ENCODE peak calls at places on chromosomes 3 and 15, in seven cellular contexts. X is heart left ventricle, W is left lung, Y is tibial nerve, F is activated B cell treated with CpG ODN at 0.5 μM for 24 hours, N is heart right ventricle, R is mammary epithelial cell. U is an unnamed sample.
A peak's percentile ranks its signal among the peaks of the same experiment; 100 is the strongest.

GRCh38 chr15:63050737-63051700 is 8.5 kb downstream of the TPM1 start:
- DNase-seq in X (no peak), W (no peak), Y (no peak), F (no peak), N (no peak), R (no peak), U (no peak)

GRCh38 chr3:52742418-52743041 is 28.2 kb downstream of the NEK4 start:
- DNase-seq in X (no peak), W (no peak), Y (peak; percentile 10), F (no peak), N (no peak), R (peak; percentile 14), U (no peak)

GRCh38 chr3:27767000-27767399 is 44.9 kb upstream of the EOMES start:
- DNase-seq in X (no peak), W (no peak), Y (no peak), F (no peak), N (no peak), R (no peak), U (no peak)

GRCh38 chr3:36663666-36664291 is 100.6 kb downstream of the DCLK3 start:
- DNase-seq in X (no peak), W (no peak), Y (no peak), F (no peak), N (no peak), R (peak; percentile 78), U (no peak)

GRCh38 chr3:149816986-149817385 is 4.0 kb downstream of the RNF13 start:
- DNase-seq in X (no peak), W (no peak), Y (peak; percentile 14), F (no peak), N (no peak), R (peak; percentile 88), U (no peak)

GRCh38 chr3:22732641-22733040 is 470.5 kb upstream of the UBE2E2 start:
- DNase-seq in X (no peak), W (no peak), Y (no peak), F (no peak), N (no peak), R (no peak), U (no peak)

GRCh38 chr3:22928716-22929115 is 274.4 kb upstream of the UBE2E2 start:
- DNase-seq in X (peak; percentile 30), W (peak; percentile 21), Y (no peak), F (no peak), N (no peak), R (no peak), U (no peak)

GRCh38 chr15:93035953-93036810 is 52.8 kb downstream of the RGMA start:
- DNase-seq in X (no peak), W (peak; percentile 80), Y (peak; percentile 52), F (no peak), N (no peak), R (no peak), U (no peak)

GRCh38 chr15:87477759-87478687 is 778.5 kb downstream of the NTRK3 start:
- DNase-seq in X (peak; percentile 48), W (no peak), Y (peak; percentile 66), F (no peak), N (no peak), R (peak; percentile 85), U (peak; percentile 42)

GRCh38 chr3:193743702-193744047 is 150.7 kb downstream of the OPA1 start:
- DNase-seq in X (no peak), W (no peak), Y (no peak), F (no peak), N (no peak), R (no peak), U (no peak)

GRCh38 chr15:70172561-70172960 is 74.8 kb upstream of the TLE3 start:
- DNase-seq in X (no peak), W (no peak), Y (no peak), F (no peak), N (no peak), R (no peak), U (no peak)

GRCh38 chr3:132317229-132317948 is at the start of gene ACP3:
- DNase-seq in X (peak; percentile 63), W (no peak), Y (peak; percentile 7), F (no peak), N (peak; percentile 40), R (peak; percentile 76), U (no peak)

GRCh38 chr3:22269827-22270226 is 518.8 kb upstream of the ZNF385D start:
- DNase-seq in X (peak; percentile 17), W (no peak), Y (no peak), F (no peak), N (no peak), R (peak; percentile 9), U (no peak)

GRCh38 chr3:74271541-74271940 is 342.9 kb downstream of the CNTN3 start:
- DNase-seq in X (no peak), W (no peak), Y (no peak), F (no peak), N (no peak), R (no peak), U (no peak)

GRCh38 chr3:131470377-131470776 is 32.4 kb downstream of the MRPL3 start:
- DNase-seq in X (no peak), W (no peak), Y (no peak), F (no peak), N (no peak), R (no peak), U (no peak)

GRCh38 chr15:78840661-78841060 is 29.4 kb upstream of the ADAMTS7 start:
- DNase-seq in X (peak; percentile 31), W (no peak), Y (no peak), F (no peak), N (no peak), R (peak; percentile 31), U (no peak)

GRCh38 chr15:56227315-56227714 is 16.4 kb downstream of the RFX7 start:
- DNase-seq in X (no peak), W (no peak), Y (no peak), F (no peak), N (no peak), R (no peak), U (no peak)

GRCh38 chr3:42014949-42015533 is 53.1 kb upstream of the ULK4 start:
- DNase-seq in X (peak; percentile 85), W (no peak), Y (peak; percentile 30), F (peak; percentile 35), N (peak; percentile 75), R (no peak), U (no peak)

GRCh38 chr15:44347495-44347894 is 59.0 kb downstream of the GOLM2 start:
- DNase-seq in X (no peak), W (no peak), Y (no peak), F (no peak), N (no peak), R (no peak), U (no peak)

GRCh38 chr15:39735120-39735717 is 47.4 kb downstream of the FSIP1 start:
- DNase-seq in X (no peak), W (no peak), Y (no peak), F (no peak), N (no peak), R (no peak), U (no peak)

GRCh38 chr3:75341324-75342067 is 322.6 kb upstream of the FRG2C start:
- DNase-seq in X (no peak), W (no peak), Y (no peak), F (no peak), N (no peak), R (no peak), U (no peak)

GRCh38 chr15:60347480-60348069 is 50.2 kb downstream of the ANXA2 start:
- DNase-seq in X (no peak), W (no peak), Y (no peak), F (no peak), N (no peak), R (no peak), U (no peak)

GRCh38 chr3:61663728-61664492 is 102.5 kb downstream of the PTPRG start:
- DNase-seq in X (no peak), W (no peak), Y (no peak), F (no peak), N (no peak), R (peak; percentile 71), U (no peak)

GRCh38 chr3:6204891-6205290 is 656.0 kb upstream of the GRM7 start:
- DNase-seq in X (no peak), W (no peak), Y (no peak), F (no peak), N (no peak), R (no peak), U (no peak)

GRCh38 chr3:110789315-110789714 is 282.3 kb upstream of the NECTIN3 start:
- DNase-seq in X (no peak), W (no peak), Y (no peak), F (no peak), N (no peak), R (no peak), U (no peak)

GRCh38 chr15:88998980-88999713 is 86.0 kb upstream of the MFGE8 start:
- DNase-seq in X (no peak), W (no peak), Y (no peak), F (no peak), N (no peak), R (no peak), U (no peak)

DNA sequence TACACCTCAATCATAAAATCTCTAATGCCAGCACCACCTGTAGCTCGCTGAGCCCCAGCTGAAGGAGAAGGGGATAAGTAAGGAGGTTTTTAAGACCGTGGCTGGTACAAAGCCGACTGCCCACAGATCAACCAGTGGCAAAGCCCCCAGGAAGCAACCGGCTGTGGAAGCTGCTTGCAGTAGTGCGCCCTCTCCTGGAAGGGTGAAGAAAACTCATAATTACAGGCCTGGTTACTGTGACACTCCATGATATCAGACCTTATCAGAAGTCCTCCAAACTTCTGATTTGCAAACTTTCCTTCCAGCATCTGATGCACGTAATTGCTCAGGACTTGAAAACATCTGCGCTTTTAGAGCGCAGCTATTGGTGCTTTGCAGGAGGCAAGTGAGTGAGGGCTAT is 63.1 kb upstream of the MCTP2 start:
- DNase-seq in X (no peak), W (no peak), Y (no peak), F (no peak), N (no peak), R (no peak), U (no peak)
- TF ChIP-seq CTCF in X (no peak), W (no peak), Y (no peak), F (no peak), N (no peak), R (peak; percentile 50), U (peak; percentile 24)

GRCh38 chr3:85303156-85303555 is 344.4 kb downstream of the CADM2 start:
- DNase-seq in X (no peak), W (no peak), Y (no peak), F (no peak), N (no peak), R (no peak), U (no peak)

GRCh38 chr3:85304360-85304964 is 345.7 kb downstream of the CADM2 start:
- DNase-seq in X (no peak), W (no peak), Y (no peak), F (no peak), N (no peak), R (peak; percentile 1), U (no peak)
- TF ChIP-seq CTCF in X (peak; percentile 11), W (no peak), Y (no peak), F (no peak), N (no peak), R (peak; percentile 45), U (peak; percentile 64)

GRCh38 chr3:87082806-87083440 is 92.0 kb upstream of the VGLL3 start:
- DNase-seq in X (no peak), W (no peak), Y (peak; percentile 56), F (no peak), N (no peak), R (peak; percentile 56), U (no peak)
- TF ChIP-seq CTCF in X (peak; percentile 62), W (peak; percentile 40), Y (peak; percentile 63), F (no peak), N (peak; percentile 52), R (peak; percentile 70), U (peak; percentile 44)

DNA sequence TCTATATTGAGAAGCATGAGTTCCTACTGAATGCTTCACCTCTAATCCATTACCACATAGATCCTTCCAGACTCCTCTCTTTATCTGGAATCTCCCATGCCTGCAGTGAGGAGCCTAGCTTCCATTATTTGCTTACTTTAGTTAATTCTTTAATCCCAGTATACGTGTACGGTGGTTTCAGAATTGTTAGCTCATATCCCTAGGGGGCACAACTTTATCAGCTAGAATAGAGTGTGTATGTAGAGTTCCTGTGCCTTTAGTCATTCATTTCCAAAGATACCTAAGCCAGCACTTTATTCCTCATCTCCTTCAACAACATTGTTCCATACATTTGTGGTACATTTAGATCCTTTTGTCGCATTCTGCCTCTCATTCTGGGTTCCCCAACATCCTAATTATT is 226.0 kb downstream of the TJP1 start:
- DNase-seq in X (no peak), W (no peak), Y (no peak), F (no peak), N (no peak), R (peak; percentile 16), U (no peak)
- TF ChIP-seq CTCF in X (no peak), W (no peak), Y (no peak), F (no peak), N (no peak), R (peak; percentile 21), U (no peak)

U was measured in mesothelial cell of epicardium.